ENCODE peak calls at places on chromosome 18, in five cellular contexts. M is fibroblast of the aortic adventitia, X is NCI-H1930, S is HTR-8/SVneo, K is non-pigmented ciliary epithelial cell. L is an unnamed sample.

GRCh38 chr18:50356036-50356945 is 18.6 kb upstream of the SKA1 start:
- DNase-seq in S (no peak), M (no peak), X (no peak), K (no peak), L (peak; percentile 58)

GRCh38 chr18:46619559-46619958 is 37.5 kb downstream of the LOXHD1 start:
- DNase-seq in M (no peak), S (no peak), X (no peak), K (no peak), L (no peak)

GRCh38 chr18:67367540-67367939 is 149.0 kb downstream of the DSEL start:
- DNase-seq in M (no peak), K (no peak), S (no peak), X (no peak), L (no peak)

GRCh38 chr18:73848656-73849055 is 299.0 kb downstream of the FBXO15 start:
- DNase-seq in X (no peak), K (peak; percentile 71), M (peak; percentile 90), S (no peak), L (no peak)

GRCh38 chr18:76557026-76557575 is 62.1 kb upstream of the ZNF516 start:
- DNase-seq in M (no peak), S (no peak), K (peak; percentile 30), X (no peak), L (no peak)

GRCh38 chr18:43034683-43035500 is 80.6 kb downstream of the RIT2 start:
- DNase-seq in M (no peak), X (no peak), S (no peak), K (no peak), L (no peak)

GRCh38 chr18:79401494-79402208 is 5.9 kb downstream of the NFATC1 start:
- DNase-seq in X (no peak), K (no peak), M (no peak), S (no peak), L (no peak)

GRCh38 chr18:48003426-48004349 is 73.2 kb upstream of the SMAD2 start:
- DNase-seq in S (peak; percentile 47), K (no peak), M (peak; percentile 39), X (no peak), L (no peak)

GRCh38 chr18:76971149-76971548 is 148.8 kb downstream of the ZNF236 start:
- DNase-seq in S (no peak), K (no peak), X (no peak), M (no peak), L (no peak)

GRCh38 chr18:79258447-79258846 is 137.3 kb upstream of the NFATC1 start:
- DNase-seq in X (no peak), S (no peak), K (no peak), M (no peak), L (no peak)

GRCh38 chr18:67864677-67865340 is 348.3 kb upstream of the DSEL start:
- DNase-seq in M (peak; percentile 81), S (no peak), X (no peak), K (peak; percentile 30), L (no peak)

GRCh38 chr18:76923485-76924085 is 101.2 kb downstream of the ZNF236 start:
- DNase-seq in S (peak; percentile 5), X (no peak), M (peak; percentile 12), K (no peak), L (no peak)

GRCh38 chr18:48035556-48035860 is 105.0 kb upstream of the SMAD2 start:
- DNase-seq in S (no peak), M (no peak), K (no peak), X (no peak), L (no peak)

GRCh38 chr18:55627007-55627406 is 39.0 kb upstream of the TCF4 start:
- DNase-seq in X (no peak), S (no peak), M (no peak), K (no peak), L (no peak)

GRCh38 chr18:8435376-8435775 is 173.9 kb upstream of the RAB12 start:
- DNase-seq in K (no peak), X (no peak), M (no peak), S (no peak), L (no peak)

GRCh38 chr18:12520442-12520992 is 112.8 kb downstream of the PRELID3A start:
- DNase-seq in X (no peak), M (peak; percentile 19), K (no peak), S (peak; percentile 60), L (peak; percentile 23)

GRCh38 chr18:59305295-59305694 is 13.2 kb downstream of the CPLX4 start:
- DNase-seq in M (no peak), X (no peak), S (no peak), K (no peak), L (no peak)

L was measured in GM06990.